ENCODE peak calls at places on chromosomes 6 and 20, in eight cellular contexts. Z is tibial artery; B is mucosa of descending colon; R is naive thymus-derived CD4-positive, alpha-beta T cell; E is HL-60; Y is AG04450; T is adrenal gland; C is Caco-2. W is an unnamed sample.

GRCh38 chr6:83474309-83474708 is 38.0 kb upstream of the PRSS35 start:
- DNase-seq in Z (no peak), E (no peak), T (peak), C (no peak), R (no peak), B (peak), Y (no peak), W (no peak)

GRCh38 chr6:91509711-91510110 is 922.8 kb upstream of the MAP3K7 start:
- DNase-seq in R (no peak), Y (no peak), E (no peak), T (no peak), B (peak), Z (no peak), C (no peak), W (no peak)

GRCh38 chr6:149236584-149236983 is 80.9 kb upstream of the TAB2 start:
- DNase-seq in Y (no peak), T (no peak), C (no peak), R (no peak), E (no peak), Z (no peak), B (no peak), W (no peak)

GRCh38 chr6:111674413-111674812 is 68.7 kb upstream of the TRAF3IP2 start:
- DNase-seq in E (no peak), Z (no peak), R (no peak), B (no peak), C (no peak), Y (no peak), T (no peak), W (no peak)

GRCh38 chr20:57397004-57397692 is 6.0 kb downstream of the RBM38 start:
- DNase-seq in E (no peak), B (no peak), R (no peak), Y (no peak), Z (no peak), T (peak), C (no peak), W (peak)

GRCh38 chr6:65505736-65506135 is 201.3 kb downstream of the EYS start:
- DNase-seq in R (no peak), E (no peak), Y (no peak), B (no peak), T (no peak), C (no peak), Z (no peak), W (no peak)

GRCh38 chr6:18148304-18149025 is 6.4 kb downstream of the TPMT start:
- DNase-seq in E (no peak), Z (no peak), C (no peak), T (no peak), B (peak), Y (peak), R (no peak), W (no peak)

GRCh38 chr20:1094706-1095220 is 23.6 kb upstream of the PSMF1 start:
- DNase-seq in Y (no peak), C (no peak), T (no peak), E (no peak), Z (no peak), B (no peak), R (no peak), W (no peak)

GRCh38 chr20:986733-987355 is 15.3 kb downstream of the RSPO4 start:
- DNase-seq in T (no peak), B (no peak), R (no peak), E (no peak), Y (no peak), C (no peak), Z (no peak), W (no peak)

GRCh38 chr6:168290095-168290494 is 29.5 kb downstream of the DACT2 start:
- DNase-seq in T (no peak), B (no peak), R (no peak), Y (no peak), Z (no peak), E (no peak), C (no peak), W (no peak)

GRCh38 chr6:40276176-40276575 is 311.0 kb downstream of the LRFN2 start:
- DNase-seq in R (no peak), Y (no peak), T (no peak), B (no peak), E (no peak), C (no peak), Z (no peak), W (no peak)

GRCh38 chr6:12336121-12336971 is 46.2 kb downstream of the EDN1 start:
- DNase-seq in E (no peak), R (no peak), Y (no peak), T (no peak), Z (no peak), B (no peak), C (no peak), W (no peak)

GRCh38 chr20:13180986-13181889 is 39.8 kb upstream of the ISM1 start:
- DNase-seq in T (no peak), R (no peak), B (no peak), E (no peak), C (peak), Z (no peak), Y (no peak), W (no peak)

GRCh38 chr6:116015560-116015959 is 45.1 kb downstream of the FRK start:
- DNase-seq in E (no peak), T (no peak), Z (no peak), Y (no peak), C (no peak), B (peak), R (no peak), W (no peak)

GRCh38 chr6:170165085-170165484 is 125.8 kb downstream of the DLL1 start:
- DNase-seq in E (no peak), T (peak), Y (no peak), B (no peak), R (no peak), Z (no peak), C (no peak), W (no peak)

GRCh38 chr6:16200231-16200941 is 38.0 kb upstream of the GMPR start:
- DNase-seq in R (no peak), Z (no peak), B (peak), E (no peak), Y (no peak), C (no peak), T (no peak), W (no peak)

GRCh38 chr6:2791124-2792050 is 26.2 kb downstream of the WRNIP1 start:
- DNase-seq in B (peak), E (peak), Z (peak), C (peak), Y (peak), R (peak), T (peak), W (no peak)

GRCh38 chr20:24102749-24103148 is 114.2 kb upstream of the GGTLC1 start:
- DNase-seq in T (no peak), Y (no peak), C (no peak), E (no peak), Z (no peak), B (no peak), R (no peak), W (no peak)
- H3K4me3 ChIP-seq in T (no peak), Y (no peak), C (no peak), E (no peak), Z (no peak), B (no peak), R (no peak), W (no peak)

GRCh38 chr20:2750343-2751251 is 49.8 kb downstream of the CPXM1 start:
- DNase-seq in C (peak), Z (no peak), B (peak), Y (no peak), E (peak), R (no peak), T (peak), W (peak)

GRCh38 chr20:2751868-2752630 is 48.4 kb downstream of the CPXM1 start:
- DNase-seq in E (no peak), R (peak), T (no peak), Z (no peak), B (peak), Y (no peak), C (peak), W (peak)

GRCh38 chr20:2752631-2753455 is 47.6 kb downstream of the CPXM1 start:
- DNase-seq in C (peak), R (peak), E (peak), Y (no peak), T (no peak), Z (no peak), B (peak), W (no peak)

GRCh38 chr20:2749951-2750342 is 50.5 kb downstream of the CPXM1 start:
- DNase-seq in Y (no peak), R (no peak), C (no peak), Z (no peak), B (peak), E (no peak), T (no peak), W (no peak)

GRCh38 chr20:2751347-2751867 is 49.0 kb downstream of the CPXM1 start:
- DNase-seq in R (no peak), Y (no peak), E (no peak), B (peak), Z (no peak), T (no peak), C (peak), W (no peak)
- H3K4me3 ChIP-seq in R (peak), Y (peak), E (peak), B (no peak), Z (peak), T (no peak), C (peak), W (peak)

GRCh38 chr6:36677059-36677749 is 1.3 kb upstream of the CDKN1A start:
- DNase-seq in R (no peak), E (no peak), Y (no peak), B (no peak), C (no peak), Z (no peak), T (no peak), W (no peak)

GRCh38 chr6:36677753-36678487 is 594 bp upstream of the CDKN1A start:
- DNase-seq in C (no peak), T (no peak), Z (no peak), B (no peak), R (no peak), Y (no peak), E (no peak), W (no peak)

GRCh38 chr6:36676142-36677058 is 2.1 kb upstream of the CDKN1A start:
- DNase-seq in C (no peak), E (no peak), T (no peak), Y (no peak), B (no peak), R (no peak), Z (no peak), W (no peak)

GRCh38 chr6:36679043-36679821 is 718 bp downstream of the CDKN1A start:
- DNase-seq in T (peak), Z (peak), E (no peak), Y (no peak), C (peak), B (peak), R (no peak), W (peak)

DNA sequence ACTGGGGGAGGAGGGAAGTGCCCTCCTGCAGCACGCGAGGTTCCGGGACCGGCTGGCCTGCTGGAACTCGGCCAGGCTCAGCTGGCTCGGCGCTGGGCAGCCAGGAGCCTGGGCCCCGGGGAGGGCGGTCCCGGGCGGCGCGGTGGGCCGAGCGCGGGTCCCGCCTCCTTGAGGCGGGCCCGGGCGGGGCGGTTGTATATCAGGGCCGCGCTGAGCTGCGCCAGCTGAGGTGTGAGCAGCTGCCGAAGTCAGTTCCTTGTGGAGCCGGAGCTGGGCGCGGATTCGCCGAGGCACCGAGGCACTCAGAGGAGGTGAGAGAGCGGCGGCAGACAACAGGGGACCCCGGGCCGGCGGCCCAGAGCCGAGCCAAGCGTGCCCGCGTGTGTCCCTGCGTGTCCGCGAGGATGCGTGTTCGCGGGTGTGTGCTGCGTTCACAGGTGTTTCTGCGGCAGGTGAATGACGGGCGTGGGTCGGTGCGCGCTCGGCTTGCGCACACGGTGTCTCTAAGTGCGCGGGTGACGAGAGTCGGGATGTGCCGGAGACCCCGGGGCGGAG is at the start of gene CDKN1A:
- DNase-seq in B (peak), T (peak), C (peak), E (peak), R (peak), Y (peak), Z (peak), W (peak)
- H3K4me3 ChIP-seq in B (peak), T (peak), C (peak), E (peak), R (peak), Y (peak), Z (peak), W (peak)

GRCh38 chr6:157383471-157383870 is 2.5 kb downstream of the ZDHHC14 start:
- DNase-seq in T (no peak), C (no peak), Y (no peak), Z (no peak), E (no peak), B (no peak), R (no peak), W (no peak)
- H3K4me3 ChIP-seq in T (no peak), C (peak), Y (no peak), Z (peak), E (no peak), B (no peak), R (no peak), W (peak)

DNA sequence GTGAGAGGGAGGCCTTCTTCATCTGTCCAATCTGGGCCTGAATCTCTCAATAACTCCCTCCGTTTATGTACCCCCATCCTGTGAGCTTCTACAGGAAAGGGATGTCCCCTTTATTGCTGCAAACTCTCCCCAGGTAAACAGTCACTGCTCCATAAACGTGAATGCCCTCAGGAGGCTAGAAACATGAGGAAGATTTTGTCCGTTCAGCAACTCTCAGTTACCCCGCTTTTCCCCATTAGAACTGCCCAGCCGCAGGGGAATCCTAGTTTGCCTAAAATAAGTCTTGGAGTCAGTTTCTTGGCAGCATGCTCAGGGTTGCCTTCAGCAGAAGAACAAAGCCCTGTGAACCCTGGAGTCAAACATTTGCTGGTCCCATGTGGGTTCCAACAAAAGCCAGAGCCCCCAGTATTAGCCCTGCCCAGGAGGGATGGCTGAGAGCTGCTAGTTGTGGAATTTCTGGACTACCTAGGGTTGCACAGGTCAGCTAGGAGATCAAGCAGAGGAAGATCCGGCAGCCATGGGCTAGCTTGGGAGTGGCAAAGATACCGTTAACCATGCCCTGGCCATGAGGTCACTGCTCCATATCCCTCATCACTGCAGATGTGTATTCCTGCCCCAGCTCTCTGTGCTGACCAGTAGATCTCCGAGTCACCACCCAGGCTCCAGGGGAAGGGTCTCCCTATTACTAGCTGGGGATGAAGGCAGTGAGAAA is 640 bp downstream of the LRRN4 start:
- DNase-seq in B (no peak), T (no peak), C (no peak), R (no peak), Z (no peak), Y (no peak), E (no peak), W (no peak)
- H3K4me3 ChIP-seq in B (no peak), T (no peak), C (peak), R (no peak), Z (no peak), Y (no peak), E (no peak), W (peak)

GRCh38 chr6:227812-228338 is 64.4 kb upstream of the DUSP22 start:
- DNase-seq in E (no peak), T (no peak), R (no peak), Z (no peak), B (no peak), C (no peak), Y (no peak), W (no peak)
- H3K4me3 ChIP-seq in E (no peak), T (no peak), R (no peak), Z (no peak), B (no peak), C (no peak), Y (no peak), W (no peak)

W was measured in left lung.